ENCODE peak calls at places on chromosomes 3 and 15, in five cellular contexts. One of them, this sample, is unnamed.

GRCh38 chr3:151644986-151645385 is 88.7 kb upstream of the AADACL2 start:
- DNase-seq in right lobe of liver: no peak
- DNase-seq in fibroblast of mammary gland: no peak
- DNase-seq in psoas muscle: no peak
- DNase-seq in bronchial epithelial cell: no peak
- DNase-seq in this sample: no peak

GRCh38 chr3:64691051-64691450 is 3.3 kb upstream of the ADAMTS9 start:
- DNase-seq in bronchial epithelial cell: peak; percentile 21
- DNase-seq in right lobe of liver: no peak
- DNase-seq in fibroblast of mammary gland: peak; percentile 63
- DNase-seq in psoas muscle: peak; percentile 18
- DNase-seq in this sample: peak; percentile 46

GRCh38 chr3:127660621-127661253 is 12.0 kb upstream of the ABTB1 start:
- DNase-seq in fibroblast of mammary gland: no peak
- DNase-seq in psoas muscle: no peak
- DNase-seq in bronchial epithelial cell: no peak
- DNase-seq in right lobe of liver: no peak
- DNase-seq in this sample: no peak

GRCh38 chr3:43621406-43621973 is 321 bp downstream of the ANO10 start:
- DNase-seq in fibroblast of mammary gland: no peak
- DNase-seq in psoas muscle: peak; percentile 30
- DNase-seq in bronchial epithelial cell: no peak
- DNase-seq in right lobe of liver: peak; percentile 64
- DNase-seq in this sample: no peak

GRCh38 chr3:98329392-98330124 is 24.1 kb upstream of the OR5K4 start:
- DNase-seq in fibroblast of mammary gland: peak; percentile 53
- DNase-seq in bronchial epithelial cell: peak; percentile 49
- DNase-seq in right lobe of liver: no peak
- DNase-seq in psoas muscle: peak; percentile 24
- DNase-seq in this sample: peak; percentile 63

GRCh38 chr15:100781061-100781960 is 98.3 kb upstream of the ALDH1A3 start:
- DNase-seq in fibroblast of mammary gland: no peak
- DNase-seq in psoas muscle: no peak
- DNase-seq in bronchial epithelial cell: no peak
- DNase-seq in right lobe of liver: no peak
- DNase-seq in this sample: no peak

GRCh38 chr3:115325539-115325938 is 178.5 kb upstream of the ZBTB20 start:
- DNase-seq in right lobe of liver: no peak
- DNase-seq in bronchial epithelial cell: peak; percentile 44
- DNase-seq in psoas muscle: no peak
- DNase-seq in fibroblast of mammary gland: peak; percentile 59
- DNase-seq in this sample: peak; percentile 67

GRCh38 chr3:148957586-148957985 is 33.8 kb upstream of the GYG1 start:
- DNase-seq in fibroblast of mammary gland: no peak
- DNase-seq in right lobe of liver: no peak
- DNase-seq in psoas muscle: no peak
- DNase-seq in bronchial epithelial cell: no peak
- DNase-seq in this sample: no peak

GRCh38 chr15:39777497-39777896 is 5.1 kb downstream of the FSIP1 start:
- DNase-seq in fibroblast of mammary gland: no peak
- DNase-seq in psoas muscle: no peak
- DNase-seq in bronchial epithelial cell: no peak
- DNase-seq in right lobe of liver: no peak
- DNase-seq in this sample: no peak

GRCh38 chr3:157499342-157499963 is 3.8 kb downstream of the VEPH1 start:
- DNase-seq in right lobe of liver: peak; percentile 67
- DNase-seq in psoas muscle: peak; percentile 14
- DNase-seq in fibroblast of mammary gland: no peak
- DNase-seq in bronchial epithelial cell: peak; percentile 43
- DNase-seq in this sample: no peak

GRCh38 chr15:95857124-95857757 is 473.3 kb upstream of the NR2F2 start:
- DNase-seq in bronchial epithelial cell: peak; percentile 28
- DNase-seq in psoas muscle: no peak
- DNase-seq in right lobe of liver: no peak
- DNase-seq in fibroblast of mammary gland: peak; percentile 82
- DNase-seq in this sample: peak; percentile 35

DNA sequence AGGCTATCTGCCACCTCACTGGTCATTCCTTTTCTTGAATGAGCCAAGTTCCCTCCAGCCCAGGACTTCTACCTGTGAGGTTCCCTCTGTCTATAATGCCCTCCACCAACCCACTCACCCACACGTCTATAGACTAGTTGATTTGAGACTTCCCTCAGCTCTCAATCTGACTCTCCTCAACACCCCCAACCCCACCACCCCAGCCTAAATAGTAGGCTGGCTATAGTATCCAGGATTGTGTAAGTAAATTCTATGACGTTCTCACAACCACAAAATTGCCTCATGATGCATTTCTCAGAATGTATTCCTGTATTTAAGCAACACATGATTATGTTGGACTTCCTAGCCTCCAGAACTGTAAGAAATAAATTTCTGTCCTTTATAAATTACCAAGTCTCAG is 2.2 kb downstream of the PLSCR1 start:
- DNase-seq in right lobe of liver: no peak
- DNase-seq in bronchial epithelial cell: peak; percentile 40
- DNase-seq in fibroblast of mammary gland: peak; percentile 78
- DNase-seq in psoas muscle: no peak
- DNase-seq in this sample: peak; percentile 78
- H3K4me3 ChIP-seq in right lobe of liver: peak overlapping the region; percentile 58
- H3K4me3 ChIP-seq in bronchial epithelial cell: no peak overlapping the region
- H3K4me3 ChIP-seq in fibroblast of mammary gland: peak overlapping the region; percentile 84
- H3K4me3 ChIP-seq in psoas muscle: peak overlapping the region; percentile 74
- H3K4me3 ChIP-seq in this sample: peak overlapping the region; percentile 85

DNA sequence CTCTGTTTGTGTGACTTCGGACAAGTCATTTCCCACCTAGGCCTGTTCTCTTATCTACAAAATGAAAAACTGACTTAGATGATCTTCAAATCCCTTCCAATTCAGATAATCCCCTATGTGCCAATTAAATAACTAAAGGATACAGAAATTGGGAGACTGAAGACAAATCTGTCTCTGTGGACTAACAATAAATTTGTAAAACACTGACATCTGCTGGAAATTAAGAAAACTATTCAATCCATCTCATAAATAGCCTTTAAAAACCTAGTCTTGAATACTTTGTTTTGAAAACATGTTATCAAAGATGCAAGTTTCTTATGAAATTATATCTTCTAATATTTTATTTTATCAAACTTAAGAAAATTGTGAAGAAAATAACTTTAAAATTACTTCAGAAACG is 38.3 kb downstream of the MTHFS start:
- DNase-seq in right lobe of liver: no peak
- DNase-seq in bronchial epithelial cell: no peak
- DNase-seq in fibroblast of mammary gland: peak; percentile 21
- DNase-seq in psoas muscle: no peak
- DNase-seq in this sample: peak; percentile 32
- TF ChIP-seq CTCF in right lobe of liver: peak; percentile 33
- TF ChIP-seq CTCF in bronchial epithelial cell: no peak
- TF ChIP-seq CTCF in fibroblast of mammary gland: peak; percentile 17
- TF ChIP-seq CTCF in psoas muscle: no peak
- TF ChIP-seq CTCF in this sample: no peak

GRCh38 chr15:52350423-52350822 is 54.8 kb upstream of the MYO5C start:
- DNase-seq in fibroblast of mammary gland: no peak
- DNase-seq in right lobe of liver: no peak
- DNase-seq in psoas muscle: no peak
- DNase-seq in bronchial epithelial cell: no peak
- DNase-seq in this sample: no peak
- H3K4me3 ChIP-seq in fibroblast of mammary gland: no peak overlapping the region
- H3K4me3 ChIP-seq in right lobe of liver: no peak overlapping the region
- H3K4me3 ChIP-seq in psoas muscle: no peak overlapping the region
- H3K4me3 ChIP-seq in bronchial epithelial cell: no peak overlapping the region
- H3K4me3 ChIP-seq in this sample: no peak overlapping the region

GRCh38 chr3:150000631-150001030 is 29.9 kb upstream of the PFN2 start:
- DNase-seq in psoas muscle: no peak
- DNase-seq in fibroblast of mammary gland: no peak
- DNase-seq in right lobe of liver: no peak
- DNase-seq in bronchial epithelial cell: peak; percentile 7
- DNase-seq in this sample: no peak
- TF ChIP-seq CTCF in psoas muscle: no peak
- TF ChIP-seq CTCF in fibroblast of mammary gland: no peak
- TF ChIP-seq CTCF in right lobe of liver: no peak
- TF ChIP-seq CTCF in bronchial epithelial cell: no peak
- TF ChIP-seq CTCF in this sample: no peak

GRCh38 chr3:142849148-142849547 is 39.7 kb downstream of the PCOLCE2 start:
- DNase-seq in fibroblast of mammary gland: no peak
- DNase-seq in right lobe of liver: no peak
- DNase-seq in psoas muscle: no peak
- DNase-seq in bronchial epithelial cell: peak; percentile 56
- DNase-seq in this sample: no peak
- H3K4me3 ChIP-seq in fibroblast of mammary gland: no peak overlapping the region
- H3K4me3 ChIP-seq in right lobe of liver: no peak overlapping the region
- H3K4me3 ChIP-seq in psoas muscle: no peak overlapping the region
- H3K4me3 ChIP-seq in bronchial epithelial cell: no peak overlapping the region
- H3K4me3 ChIP-seq in this sample: no peak overlapping the region